ENCODE peak calls at places on chromosomes 1 and 21, in six cellular contexts. One of them, this sample, is unnamed.

GRCh38 chr1:195071461-195071860 is 1536.8 kb downstream of the KCNT2 start:
- DNase-seq in HepG2: no peak
- DNase-seq in sigmoid colon: no peak
- DNase-seq in prostate gland: no peak
- DNase-seq in GM23338: peak; percentile 6
- DNase-seq in stomach: no peak
- DNase-seq in this sample: no peak

GRCh38 chr1:228371741-228372182 is 34.9 kb downstream of the TRIM11 start:
- DNase-seq in stomach: no peak
- DNase-seq in sigmoid colon: no peak
- DNase-seq in prostate gland: no peak
- DNase-seq in GM23338: no peak
- DNase-seq in HepG2: no peak
- DNase-seq in this sample: no peak

GRCh38 chr1:147080671-147081394 is 91.4 kb downstream of the PRKAB2 start:
- DNase-seq in prostate gland: no peak
- DNase-seq in GM23338: peak; percentile 73
- DNase-seq in stomach: no peak
- DNase-seq in sigmoid colon: no peak
- DNase-seq in HepG2: no peak
- DNase-seq in this sample: no peak

GRCh38 chr1:212460376-212460775 is 27.7 kb downstream of the NENF start:
- DNase-seq in prostate gland: no peak
- DNase-seq in HepG2: no peak
- DNase-seq in stomach: no peak
- DNase-seq in sigmoid colon: peak; percentile 55
- DNase-seq in GM23338: no peak
- DNase-seq in this sample: no peak

GRCh38 chr1:3742439-3743298 is 9.6 kb upstream of the CCDC27 start:
- DNase-seq in sigmoid colon: no peak
- DNase-seq in prostate gland: no peak
- DNase-seq in HepG2: no peak
- DNase-seq in GM23338: no peak
- DNase-seq in stomach: no peak
- DNase-seq in this sample: no peak

GRCh38 chr1:182238421-182238820 is 153.2 kb downstream of the GLUL start:
- DNase-seq in stomach: no peak
- DNase-seq in prostate gland: no peak
- DNase-seq in sigmoid colon: no peak
- DNase-seq in GM23338: no peak
- DNase-seq in HepG2: no peak
- DNase-seq in this sample: no peak

GRCh38 chr1:151710187-151710586 is 6.4 kb downstream of the CELF3 start:
- DNase-seq in sigmoid colon: no peak
- DNase-seq in GM23338: peak; percentile 83
- DNase-seq in stomach: no peak
- DNase-seq in prostate gland: no peak
- DNase-seq in HepG2: no peak
- DNase-seq in this sample: no peak

GRCh38 chr1:23977854-23978191 is 2.3 kb downstream of the SRSF10 start:
- DNase-seq in stomach: no peak
- DNase-seq in prostate gland: no peak
- DNase-seq in GM23338: no peak
- DNase-seq in sigmoid colon: no peak
- DNase-seq in HepG2: no peak
- DNase-seq in this sample: no peak

GRCh38 chr1:116325922-116326321 is 47.1 kb upstream of the ATP1A1 start:
- DNase-seq in prostate gland: no peak
- DNase-seq in stomach: no peak
- DNase-seq in sigmoid colon: no peak
- DNase-seq in HepG2: no peak
- DNase-seq in GM23338: no peak
- DNase-seq in this sample: no peak
- H3K4me1 ChIP-seq in prostate gland: peaks cover 21% of the 10 kb centered on the region
- H3K4me1 ChIP-seq in stomach: peaks cover 47% of the 10 kb centered on the region
- H3K4me1 ChIP-seq in sigmoid colon: no peaks in the 10 kb centered on the region
- H3K4me1 ChIP-seq in HepG2: peaks cover 49% of the 10 kb centered on the region
- H3K4me1 ChIP-seq in GM23338: no peaks in the 10 kb centered on the region
- H3K4me1 ChIP-seq in this sample: peaks cover 5% of the 10 kb centered on the region

DNA sequence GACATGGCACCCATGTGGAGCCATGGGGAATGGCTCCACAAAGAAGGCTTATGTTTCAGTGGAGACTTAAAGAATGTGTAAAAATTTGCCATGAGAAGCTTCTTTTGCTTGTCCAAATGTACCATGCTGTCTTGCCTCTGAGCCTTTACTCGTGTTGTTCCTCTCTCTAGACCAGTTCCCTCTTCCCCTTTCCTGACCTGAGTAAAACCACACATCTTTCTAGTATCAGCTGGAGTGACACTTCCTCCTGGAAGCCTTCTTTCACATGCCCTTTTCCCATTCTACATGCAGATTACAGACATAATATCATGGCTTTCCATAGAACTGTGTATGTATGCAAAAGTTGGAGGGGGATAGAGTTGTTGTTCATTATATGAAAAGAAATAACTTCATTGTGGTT is 13.6 kb upstream of the GPX7 start:
- DNase-seq in stomach: no peak
- DNase-seq in prostate gland: no peak
- DNase-seq in sigmoid colon: no peak
- DNase-seq in GM23338: no peak
- DNase-seq in HepG2: no peak
- DNase-seq in this sample: no peak
- TF ChIP-seq POLR2AphosphoS5 in stomach: no peak
- TF ChIP-seq POLR2AphosphoS5 in prostate gland: no peak
- TF ChIP-seq POLR2AphosphoS5 in sigmoid colon: no peak
- TF ChIP-seq POLR2AphosphoS5 in GM23338: no peak
- TF ChIP-seq POLR2AphosphoS5 in HepG2: no peak
- TF ChIP-seq POLR2AphosphoS5 in this sample: no peak

DNA sequence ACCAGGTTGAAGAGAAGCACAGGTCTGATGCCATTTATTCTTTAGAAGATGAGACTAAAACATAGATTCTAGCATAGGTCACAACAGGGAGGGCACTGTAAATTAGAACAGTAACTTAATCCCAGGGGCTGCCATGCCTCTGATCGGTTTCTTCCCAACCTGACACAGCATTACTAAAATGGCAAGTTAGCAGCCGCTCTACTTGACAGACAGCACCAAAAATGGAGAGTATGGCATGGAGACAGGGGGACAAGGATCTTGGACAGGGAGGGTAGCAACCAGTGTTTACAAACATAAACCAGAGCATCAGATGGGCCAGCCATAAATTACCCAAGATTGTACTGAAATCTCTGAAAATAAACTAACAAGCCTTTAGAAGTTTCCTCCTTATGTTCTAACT is 5.9 kb downstream of the DUSP10 start:
- DNase-seq in HepG2: no peak
- DNase-seq in stomach: no peak
- DNase-seq in GM23338: no peak
- DNase-seq in sigmoid colon: no peak
- DNase-seq in prostate gland: no peak
- DNase-seq in this sample: no peak
- H3K4me1 ChIP-seq in HepG2: peaks cover 12% of the 10 kb centered on the region
- H3K4me1 ChIP-seq in stomach: peaks cover 76% of the 10 kb centered on the region
- H3K4me1 ChIP-seq in GM23338: peaks cover 8% of the 10 kb centered on the region
- H3K4me1 ChIP-seq in sigmoid colon: no peaks in the 10 kb centered on the region
- H3K4me1 ChIP-seq in prostate gland: no peaks in the 10 kb centered on the region
- H3K4me1 ChIP-seq in this sample: no peaks in the 10 kb centered on the region

GRCh38 chr21:26246073-26246472 is 75.5 kb upstream of the APP start:
- DNase-seq in stomach: no peak
- DNase-seq in prostate gland: no peak
- DNase-seq in HepG2: no peak
- DNase-seq in GM23338: no peak
- DNase-seq in sigmoid colon: no peak
- DNase-seq in this sample: no peak
- TF ChIP-seq POLR2AphosphoS5 in stomach: no peak
- TF ChIP-seq POLR2AphosphoS5 in prostate gland: no peak
- TF ChIP-seq POLR2AphosphoS5 in HepG2: no peak
- TF ChIP-seq POLR2AphosphoS5 in GM23338: no peak
- TF ChIP-seq POLR2AphosphoS5 in sigmoid colon: no peak
- TF ChIP-seq POLR2AphosphoS5 in this sample: no peak

GRCh38 chr1:218367118-218367517 is 22.0 kb downstream of the TGFB2 start:
- DNase-seq in stomach: no peak
- DNase-seq in GM23338: no peak
- DNase-seq in HepG2: peak; percentile 85
- DNase-seq in sigmoid colon: no peak
- DNase-seq in prostate gland: no peak
- DNase-seq in this sample: no peak

GRCh38 chr1:218366322-218367052 is 21.4 kb downstream of the TGFB2 start:
- DNase-seq in prostate gland: no peak
- DNase-seq in HepG2: peak; percentile 86
- DNase-seq in GM23338: no peak
- DNase-seq in stomach: no peak
- DNase-seq in sigmoid colon: no peak
- DNase-seq in this sample: no peak

GRCh38 chr1:218364028-218364710 is 19.0 kb downstream of the TGFB2 start:
- DNase-seq in prostate gland: no peak
- DNase-seq in sigmoid colon: no peak
- DNase-seq in stomach: peak; percentile 42
- DNase-seq in HepG2: peak; percentile 40
- DNase-seq in GM23338: no peak
- DNase-seq in this sample: no peak

GRCh38 chr1:218363141-218363540 is 18.0 kb downstream of the TGFB2 start:
- DNase-seq in sigmoid colon: no peak
- DNase-seq in HepG2: no peak
- DNase-seq in GM23338: no peak
- DNase-seq in stomach: no peak
- DNase-seq in prostate gland: no peak
- DNase-seq in this sample: no peak

DNA sequence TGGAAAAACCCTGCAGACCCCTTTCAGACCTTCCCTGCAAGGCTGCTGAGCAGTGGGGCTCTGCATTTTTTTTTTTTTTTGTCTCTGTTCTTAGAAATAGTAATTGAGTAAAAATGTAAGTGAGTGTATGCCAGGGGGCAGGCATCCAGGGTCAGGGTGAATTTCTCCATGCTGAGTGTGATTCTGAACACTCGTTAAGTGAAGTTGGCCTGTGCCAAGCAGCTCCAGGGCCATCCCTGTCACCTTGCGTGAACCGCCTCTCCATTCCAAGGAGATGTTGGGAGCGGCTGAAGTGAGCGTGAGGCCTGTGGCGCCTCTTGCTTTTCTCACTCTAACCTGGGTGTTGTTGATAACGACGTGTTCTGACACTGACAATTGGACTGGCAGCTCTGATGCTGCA is 20.5 kb downstream of the TGFB2 start:
- DNase-seq in stomach: no peak
- DNase-seq in prostate gland: no peak
- DNase-seq in sigmoid colon: peak; percentile 75
- DNase-seq in GM23338: no peak
- DNase-seq in HepG2: no peak
- DNase-seq in this sample: no peak
- H3K4me1 ChIP-seq in stomach: peaks cover 60% of the 10 kb centered on the region
- H3K4me1 ChIP-seq in prostate gland: no peaks in the 10 kb centered on the region
- H3K4me1 ChIP-seq in sigmoid colon: no peaks in the 10 kb centered on the region
- H3K4me1 ChIP-seq in GM23338: no peaks in the 10 kb centered on the region
- H3K4me1 ChIP-seq in HepG2: peaks cover 59% of the 10 kb centered on the region
- H3K4me1 ChIP-seq in this sample: no peaks in the 10 kb centered on the region

DNA sequence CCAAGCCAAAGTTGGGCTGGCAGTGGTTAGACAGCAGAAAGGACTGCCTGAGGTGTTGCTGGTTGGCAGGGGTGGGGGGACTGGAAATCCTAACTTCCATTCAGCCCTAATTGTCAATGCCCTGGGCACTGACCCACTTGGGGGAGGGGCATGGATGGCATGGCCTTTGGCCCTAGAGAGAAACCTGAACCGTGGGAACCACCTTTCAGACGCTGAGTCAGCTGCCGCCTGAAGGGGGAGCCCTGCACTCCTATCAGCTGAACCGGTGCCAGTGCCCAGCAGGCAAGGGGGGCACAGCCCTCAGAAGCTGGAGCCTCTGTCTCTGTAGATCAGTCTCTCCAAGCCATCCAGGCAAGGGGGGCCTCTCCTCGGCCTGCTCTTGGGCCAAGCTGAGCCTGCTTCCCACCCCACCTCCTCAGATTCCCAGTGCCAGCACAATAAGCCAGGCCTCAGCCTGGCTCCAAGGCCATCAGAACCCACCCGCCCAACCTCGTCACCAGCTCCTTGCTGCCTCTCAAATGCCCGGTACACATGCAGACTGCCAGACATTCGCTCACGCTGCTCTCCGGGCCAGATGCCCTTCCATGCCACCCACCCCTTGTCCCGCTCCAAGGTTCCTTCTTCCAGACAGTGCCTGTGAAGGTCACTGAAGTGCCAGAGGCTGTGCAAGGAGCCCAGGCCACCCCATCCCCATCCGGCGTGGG is 11.6 kb downstream of the TINAGL1 start:
- DNase-seq in stomach: peak; percentile 71
- DNase-seq in GM23338: peak; percentile 94
- DNase-seq in prostate gland: peak; percentile 39
- DNase-seq in sigmoid colon: peak; percentile 89
- DNase-seq in HepG2: peak; percentile 40
- DNase-seq in this sample: no peak
- TF ChIP-seq POLR2AphosphoS5 in stomach: peak; percentile 58
- TF ChIP-seq POLR2AphosphoS5 in GM23338: no peak
- TF ChIP-seq POLR2AphosphoS5 in prostate gland: no peak
- TF ChIP-seq POLR2AphosphoS5 in sigmoid colon: peak; percentile 35
- TF ChIP-seq POLR2AphosphoS5 in HepG2: no peak
- TF ChIP-seq POLR2AphosphoS5 in this sample: no peak

DNA sequence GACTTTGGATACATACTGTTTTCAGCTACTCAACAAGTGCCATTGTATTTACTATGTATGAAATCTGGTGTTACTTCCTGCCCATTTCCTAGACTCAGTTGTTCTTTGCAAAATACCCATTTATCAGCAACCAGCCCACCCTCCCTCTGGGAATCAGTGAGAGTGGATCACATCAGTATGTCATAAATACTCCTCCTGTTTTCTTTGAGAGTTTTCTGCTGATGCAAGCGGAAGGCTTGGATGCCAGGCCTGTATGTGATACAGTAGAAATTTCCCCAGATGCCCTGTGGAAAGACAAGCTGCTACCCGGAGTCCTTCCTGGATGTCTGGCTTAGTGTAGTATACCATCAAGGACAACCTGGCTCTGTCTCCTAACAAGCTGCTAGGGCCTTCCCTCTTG is 2.4 kb upstream of the PTPRC start:
- DNase-seq in stomach: no peak
- DNase-seq in GM23338: no peak
- DNase-seq in HepG2: no peak
- DNase-seq in sigmoid colon: no peak
- DNase-seq in prostate gland: no peak
- DNase-seq in this sample: no peak
- H3K4me1 ChIP-seq in stomach: no peaks in the 10 kb centered on the region
- H3K4me1 ChIP-seq in GM23338: no peaks in the 10 kb centered on the region
- H3K4me1 ChIP-seq in HepG2: no peaks in the 10 kb centered on the region
- H3K4me1 ChIP-seq in sigmoid colon: no peaks in the 10 kb centered on the region
- H3K4me1 ChIP-seq in prostate gland: no peaks in the 10 kb centered on the region
- H3K4me1 ChIP-seq in this sample: no peaks in the 10 kb centered on the region

DNA sequence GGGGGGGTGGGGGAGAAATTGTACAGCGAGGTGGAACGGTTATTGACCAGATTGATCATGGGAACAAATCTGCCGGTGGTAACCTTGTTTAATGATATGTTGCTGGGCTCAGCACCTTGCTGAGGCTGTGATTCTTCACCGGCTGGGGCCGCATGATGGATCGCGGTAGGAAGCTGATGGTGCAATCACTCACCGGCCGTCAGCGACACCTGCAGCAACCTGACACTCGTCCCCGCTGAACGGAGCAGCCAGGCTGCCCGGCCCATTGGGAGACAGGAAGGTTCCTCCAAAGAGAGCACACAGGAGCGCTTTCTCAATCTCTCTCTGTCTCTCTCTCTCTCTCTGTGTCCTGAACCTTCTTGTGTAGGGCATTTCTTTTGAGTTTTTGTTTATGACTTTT is 128.5 kb upstream of the RRP15 start:
- DNase-seq in sigmoid colon: no peak
- DNase-seq in prostate gland: no peak
- DNase-seq in GM23338: peak; percentile 93
- DNase-seq in stomach: no peak
- DNase-seq in HepG2: no peak
- DNase-seq in this sample: no peak
- TF ChIP-seq POLR2AphosphoS5 in sigmoid colon: no peak
- TF ChIP-seq POLR2AphosphoS5 in prostate gland: no peak
- TF ChIP-seq POLR2AphosphoS5 in GM23338: no peak
- TF ChIP-seq POLR2AphosphoS5 in stomach: no peak
- TF ChIP-seq POLR2AphosphoS5 in HepG2: no peak
- TF ChIP-seq POLR2AphosphoS5 in this sample: no peak

GRCh38 chr1:167425482-167425881 is 92.8 kb downstream of the CD247 start:
- DNase-seq in GM23338: peak; percentile 45
- DNase-seq in prostate gland: no peak
- DNase-seq in sigmoid colon: no peak
- DNase-seq in HepG2: no peak
- DNase-seq in stomach: no peak
- DNase-seq in this sample: no peak
- H3K4me1 ChIP-seq in GM23338: peaks cover 60% of the 10 kb centered on the region
- H3K4me1 ChIP-seq in prostate gland: no peaks in the 10 kb centered on the region
- H3K4me1 ChIP-seq in sigmoid colon: no peaks in the 10 kb centered on the region
- H3K4me1 ChIP-seq in HepG2: peaks cover 4% of the 10 kb centered on the region
- H3K4me1 ChIP-seq in stomach: no peaks in the 10 kb centered on the region
- H3K4me1 ChIP-seq in this sample: no peaks in the 10 kb centered on the region